ENCODE peak calls at places on chromosomes 5 and 9, in six cellular contexts. L, Q, U, O, C and V are unnamed samples.

GRCh38 chr5:156402387-156402921 is 75.5 kb downstream of the SGCD start:
- DNase-seq in L (no peak), Q (peak; percentile 45), U (no peak), O (no peak), C (peak; percentile 10), V (no peak)

GRCh38 chr9:71858812-71859211 is 52.2 kb downstream of the ABHD17B start:
- DNase-seq in L (no peak), Q (peak; percentile 44), U (no peak), O (no peak), C (peak; percentile 21), V (peak; percentile 3)

GRCh38 chr5:131952286-131952857 is 6.9 kb upstream of the MEIKIN start:
- DNase-seq in L (no peak), Q (no peak), U (no peak), O (no peak), C (no peak), V (no peak)

GRCh38 chr5:141811287-141812155 is 66.7 kb downstream of the PCDH1 start:
- DNase-seq in L (peak; percentile 38), Q (no peak), U (peak; percentile 39), O (no peak), C (peak; percentile 12), V (no peak)

GRCh38 chr9:131981116-131981847 is 98.4 kb downstream of the MED27 start:
- DNase-seq in L (no peak), Q (no peak), U (no peak), O (no peak), C (no peak), V (no peak)

GRCh38 chr5:110361501-110361900 is 365.0 kb downstream of the TMEM232 start:
- DNase-seq in L (no peak), Q (peak; percentile 92), U (no peak), O (no peak), C (no peak), V (no peak)

GRCh38 chr9:100011062-100011681 is 87.6 kb downstream of the ERP44 start:
- DNase-seq in L (peak; percentile 47), Q (peak; percentile 42), U (peak; percentile 50), O (peak; percentile 5), C (peak; percentile 69), V (no peak)

GRCh38 chr9:89646189-89646588 is 41.4 kb downstream of the GADD45G start:
- DNase-seq in L (no peak), Q (no peak), U (no peak), O (no peak), C (no peak), V (no peak)

GRCh38 chr5:116032094-116032517 is at the start of gene ARL14EPL:
- DNase-seq in L (peak; percentile 14), Q (peak; percentile 91), U (no peak), O (peak; percentile 58), C (no peak), V (peak; percentile 1)

GRCh38 chr5:102450313-102450990 is 48.3 kb downstream of the SLCO6A1 start:
- DNase-seq in L (no peak), Q (no peak), U (no peak), O (no peak), C (peak; percentile 44), V (no peak)

GRCh38 chr9:93574900-93575705 is 1.3 kb upstream of the PHF2 start:
- DNase-seq in L (no peak), Q (no peak), U (no peak), O (no peak), C (no peak), V (no peak)

DNA sequence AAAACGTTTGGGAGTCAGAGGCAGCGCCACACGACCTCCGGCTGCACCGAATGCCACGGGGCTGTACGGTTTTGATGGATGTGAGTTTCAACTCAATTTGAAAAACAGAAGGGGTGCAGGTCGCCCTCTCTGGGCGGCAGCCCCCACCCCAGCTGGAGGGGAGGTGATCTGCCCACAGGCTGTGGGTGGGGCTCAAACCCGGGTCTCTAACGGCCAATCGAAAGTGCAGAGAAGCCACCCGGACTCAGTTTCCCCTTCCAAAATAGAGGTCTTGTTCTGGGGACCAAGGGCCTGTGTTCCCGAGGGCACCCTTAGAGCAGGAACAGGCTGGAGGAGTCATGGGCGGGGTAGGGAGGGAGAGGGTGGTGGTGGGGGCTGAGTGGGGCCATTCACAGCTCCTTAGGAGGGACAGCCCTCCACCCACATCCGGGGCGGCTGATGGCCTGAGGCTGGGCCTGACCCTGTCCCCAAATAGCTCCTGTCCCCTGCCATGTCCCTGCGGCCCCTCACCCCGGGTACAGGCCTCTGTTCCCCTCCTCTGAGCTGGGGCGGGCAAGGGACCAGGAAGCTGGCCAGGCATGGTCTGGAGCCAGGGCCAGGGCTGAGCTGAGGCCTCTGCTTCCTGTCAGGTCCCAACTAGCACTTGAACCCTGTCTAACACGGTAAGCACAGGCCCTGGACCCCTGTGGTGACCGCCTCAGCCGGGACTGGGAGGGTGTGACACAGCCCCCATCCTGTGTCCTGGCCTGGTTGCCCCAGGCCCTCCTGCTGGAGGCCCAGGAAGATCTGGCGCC is 22.6 kb upstream of the NOTCH1 start:
- DNase-seq in L (no peak), Q (no peak), U (no peak), O (peak; percentile 68), C (no peak), V (no peak)
- H3K27ac ChIP-seq in L (no peak overlapping the region), Q (peak overlapping the region; percentile 80), U (no peak overlapping the region), O (no peak overlapping the region), C (no peak overlapping the region), V (no peak overlapping the region)

GRCh38 chr9:128885798-128886197 is 3.9 kb downstream of the LRRC8A start:
- DNase-seq in L (no peak), Q (no peak), U (no peak), O (no peak), C (no peak), V (no peak)
- H3K27ac ChIP-seq in L (no peak overlapping the region), Q (no peak overlapping the region), U (no peak overlapping the region), O (no peak overlapping the region), C (no peak overlapping the region), V (peak overlapping the region; percentile 98)

GRCh38 chr5:126477281-126477680 is 54.1 kb downstream of the GRAMD2B start:
- DNase-seq in L (no peak), Q (peak; percentile 71), U (no peak), O (no peak), C (no peak), V (no peak)
- H3K27ac ChIP-seq in L (no peak overlapping the region), Q (no peak overlapping the region), U (no peak overlapping the region), O (no peak overlapping the region), C (peak overlapping the region; percentile 27), V (no peak overlapping the region)

DNA sequence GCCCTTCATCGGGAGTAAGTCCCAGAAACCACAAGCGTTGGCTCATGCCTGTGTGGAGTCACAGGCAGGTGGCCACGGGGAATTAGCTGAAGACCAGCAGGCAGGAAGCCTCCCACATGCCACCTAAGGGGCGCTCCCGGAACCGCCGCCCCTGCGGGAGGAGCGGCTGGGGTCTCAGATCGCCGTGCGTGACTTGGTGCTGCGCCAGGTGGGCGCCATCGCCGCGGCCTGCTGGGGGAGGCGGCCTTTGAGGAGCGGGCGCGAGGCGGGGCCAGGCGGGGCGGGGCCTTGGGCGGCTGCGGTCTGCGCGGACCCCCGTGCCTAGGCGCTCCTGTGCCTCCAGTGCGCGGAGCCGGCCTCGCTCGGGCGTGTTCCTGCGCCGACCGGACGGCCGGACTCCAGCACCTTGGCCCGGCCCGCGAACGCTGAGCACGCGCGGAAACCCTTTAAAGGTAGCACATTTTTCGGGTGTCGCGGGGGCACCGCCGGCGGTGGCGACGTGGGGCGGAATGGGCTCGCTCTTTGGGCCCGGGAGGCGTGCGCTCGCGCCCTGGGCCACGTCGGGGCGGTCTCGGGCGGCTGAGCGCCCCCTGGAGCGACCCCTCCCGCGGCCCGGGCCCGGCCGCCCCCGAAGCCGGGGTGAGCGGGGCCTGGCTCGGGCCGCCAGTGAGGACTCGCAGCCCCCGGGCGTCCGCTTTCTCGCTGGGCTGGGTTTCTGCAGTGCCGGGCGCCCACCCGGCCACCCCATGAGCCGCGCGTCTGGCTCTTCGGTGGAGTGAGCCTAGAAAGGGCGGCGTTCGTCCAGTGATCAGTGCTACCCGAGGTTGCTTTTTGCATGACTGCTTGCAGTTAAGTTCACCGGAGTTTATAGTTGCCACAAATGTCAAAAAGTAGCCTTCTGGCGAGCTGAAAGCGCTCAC is 24.5 kb downstream of the LECT2 start:
- DNase-seq in L (peak; percentile 70), Q (peak; percentile 4), U (no peak), O (no peak), C (no peak), V (no peak)
- H3K27ac ChIP-seq in L (peak overlapping the region; percentile 6), Q (no peak overlapping the region), U (no peak overlapping the region), O (no peak overlapping the region), C (no peak overlapping the region), V (no peak overlapping the region)